ENCODE peak calls at places on chromosomes 1 and 21, in seven cellular contexts. One of them, this sample, is unnamed.

GRCh38 chr21:26042181-26042876 is 128.2 kb downstream of the APP start:
- DNase-seq in hepatocyte: no peak
- DNase-seq in stomach: no peak
- DNase-seq in CD8-positive, alpha-beta T cell: no peak
- DNase-seq in A549: no peak
- DNase-seq in psoas muscle: no peak
- DNase-seq in Peyer's patch: no peak
- DNase-seq in this sample: no peak

GRCh38 chr1:183879477-183879876 is 74.6 kb downstream of the RGL1 start:
- DNase-seq in hepatocyte: peak; percentile 37
- DNase-seq in CD8-positive, alpha-beta T cell: no peak
- DNase-seq in Peyer's patch: no peak
- DNase-seq in A549: no peak
- DNase-seq in psoas muscle: no peak
- DNase-seq in stomach: no peak
- DNase-seq in this sample: no peak

GRCh38 chr1:54808443-54809207 is 7.5 kb upstream of the TTC22 start:
- DNase-seq in hepatocyte: no peak
- DNase-seq in psoas muscle: no peak
- DNase-seq in A549: no peak
- DNase-seq in Peyer's patch: peak; percentile 10
- DNase-seq in stomach: peak; percentile 20
- DNase-seq in CD8-positive, alpha-beta T cell: no peak
- DNase-seq in this sample: no peak

GRCh38 chr1:2466270-2466665 is 9.8 kb upstream of the PLCH2 start:
- DNase-seq in Peyer's patch: no peak
- DNase-seq in stomach: no peak
- DNase-seq in psoas muscle: no peak
- DNase-seq in hepatocyte: no peak
- DNase-seq in A549: no peak
- DNase-seq in CD8-positive, alpha-beta T cell: no peak
- DNase-seq in this sample: no peak

GRCh38 chr1:111690306-111690617 is 48.9 kb downstream of the INKA2 start:
- DNase-seq in A549: no peak
- DNase-seq in Peyer's patch: no peak
- DNase-seq in CD8-positive, alpha-beta T cell: no peak
- DNase-seq in psoas muscle: no peak
- DNase-seq in stomach: peak; percentile 37
- DNase-seq in hepatocyte: peak; percentile 72
- DNase-seq in this sample: no peak

GRCh38 chr1:70071597-70071996 is 133.8 kb downstream of the LRRC40 start:
- DNase-seq in stomach: no peak
- DNase-seq in CD8-positive, alpha-beta T cell: no peak
- DNase-seq in A549: no peak
- DNase-seq in psoas muscle: no peak
- DNase-seq in Peyer's patch: no peak
- DNase-seq in hepatocyte: no peak
- DNase-seq in this sample: no peak

GRCh38 chr1:62906428-62906886 is 122.5 kb downstream of the ATG4C start:
- DNase-seq in CD8-positive, alpha-beta T cell: no peak
- DNase-seq in A549: peak; percentile 2
- DNase-seq in Peyer's patch: no peak
- DNase-seq in hepatocyte: peak; percentile 9
- DNase-seq in psoas muscle: no peak
- DNase-seq in stomach: no peak
- DNase-seq in this sample: no peak

GRCh38 chr1:35762204-35762603 is 7.6 kb downstream of the CLSPN start:
- DNase-seq in hepatocyte: no peak
- DNase-seq in CD8-positive, alpha-beta T cell: no peak
- DNase-seq in psoas muscle: no peak
- DNase-seq in stomach: no peak
- DNase-seq in Peyer's patch: no peak
- DNase-seq in A549: no peak
- DNase-seq in this sample: no peak

GRCh38 chr1:168373869-168374268 is 93.2 kb downstream of the TBX19 start:
- DNase-seq in CD8-positive, alpha-beta T cell: no peak
- DNase-seq in A549: no peak
- DNase-seq in Peyer's patch: no peak
- DNase-seq in hepatocyte: no peak
- DNase-seq in psoas muscle: no peak
- DNase-seq in stomach: no peak
- DNase-seq in this sample: no peak

GRCh38 chr1:55255901-55256300 is 40.7 kb upstream of the USP24 start:
- DNase-seq in Peyer's patch: no peak
- DNase-seq in hepatocyte: no peak
- DNase-seq in A549: no peak
- DNase-seq in stomach: no peak
- DNase-seq in psoas muscle: no peak
- DNase-seq in CD8-positive, alpha-beta T cell: no peak
- DNase-seq in this sample: no peak

GRCh38 chr21:32206631-32207030 is 72.2 kb downstream of the MIS18A start:
- DNase-seq in CD8-positive, alpha-beta T cell: no peak
- DNase-seq in hepatocyte: no peak
- DNase-seq in psoas muscle: no peak
- DNase-seq in Peyer's patch: no peak
- DNase-seq in A549: no peak
- DNase-seq in stomach: no peak
- DNase-seq in this sample: no peak

GRCh38 chr1:114454539-114454938 is 56.5 kb downstream of the TRIM33 start:
- DNase-seq in Peyer's patch: no peak
- DNase-seq in CD8-positive, alpha-beta T cell: no peak
- DNase-seq in hepatocyte: no peak
- DNase-seq in stomach: no peak
- DNase-seq in A549: no peak
- DNase-seq in psoas muscle: no peak
- DNase-seq in this sample: no peak

GRCh38 chr1:65904681-65905083 is 112.0 kb downstream of the PDE4B start:
- DNase-seq in stomach: no peak
- DNase-seq in hepatocyte: no peak
- DNase-seq in CD8-positive, alpha-beta T cell: no peak
- DNase-seq in psoas muscle: no peak
- DNase-seq in Peyer's patch: no peak
- DNase-seq in A549: no peak
- DNase-seq in this sample: no peak

GRCh38 chr21:44403106-44404020 is 49.9 kb downstream of the TRPM2 start:
- DNase-seq in psoas muscle: no peak
- DNase-seq in hepatocyte: no peak
- DNase-seq in CD8-positive, alpha-beta T cell: no peak
- DNase-seq in A549: no peak
- DNase-seq in stomach: no peak
- DNase-seq in Peyer's patch: no peak
- DNase-seq in this sample: no peak

GRCh38 chr1:60848583-60849188 is 233.7 kb upstream of the NFIA start:
- DNase-seq in CD8-positive, alpha-beta T cell: no peak
- DNase-seq in A549: no peak
- DNase-seq in stomach: no peak
- DNase-seq in hepatocyte: peak; percentile 43
- DNase-seq in psoas muscle: no peak
- DNase-seq in Peyer's patch: no peak
- DNase-seq in this sample: no peak

GRCh38 chr1:160004427-160004826 is 27.4 kb downstream of the PIGM start:
- DNase-seq in Peyer's patch: no peak
- DNase-seq in stomach: no peak
- DNase-seq in hepatocyte: peak; percentile 22
- DNase-seq in A549: no peak
- DNase-seq in psoas muscle: no peak
- DNase-seq in CD8-positive, alpha-beta T cell: no peak
- DNase-seq in this sample: no peak

GRCh38 chr1:69485616-69486015 is 82.1 kb upstream of the LRRC7 start:
- DNase-seq in Peyer's patch: no peak
- DNase-seq in stomach: no peak
- DNase-seq in A549: no peak
- DNase-seq in psoas muscle: no peak
- DNase-seq in CD8-positive, alpha-beta T cell: no peak
- DNase-seq in hepatocyte: no peak
- DNase-seq in this sample: no peak

GRCh38 chr1:163439506-163439905 is 117.8 kb downstream of the NUF2 start:
- DNase-seq in A549: no peak
- DNase-seq in hepatocyte: no peak
- DNase-seq in stomach: no peak
- DNase-seq in CD8-positive, alpha-beta T cell: no peak
- DNase-seq in psoas muscle: no peak
- DNase-seq in Peyer's patch: no peak
- DNase-seq in this sample: no peak

GRCh38 chr1:192580351-192580962 is 4.9 kb downstream of the RGS1 start:
- DNase-seq in psoas muscle: no peak
- DNase-seq in hepatocyte: peak; percentile 49
- DNase-seq in CD8-positive, alpha-beta T cell: no peak
- DNase-seq in stomach: no peak
- DNase-seq in A549: no peak
- DNase-seq in Peyer's patch: no peak
- DNase-seq in this sample: no peak

GRCh38 chr21:15943009-15943666 is 213.4 kb downstream of the USP25 start:
- DNase-seq in stomach: no peak
- DNase-seq in CD8-positive, alpha-beta T cell: no peak
- DNase-seq in psoas muscle: no peak
- DNase-seq in hepatocyte: no peak
- DNase-seq in Peyer's patch: no peak
- DNase-seq in A549: peak; percentile 3
- DNase-seq in this sample: no peak

GRCh38 chr1:119327066-119327435 is 41.5 kb upstream of the HAO2 start:
- DNase-seq in A549: no peak
- DNase-seq in hepatocyte: no peak
- DNase-seq in CD8-positive, alpha-beta T cell: no peak
- DNase-seq in psoas muscle: no peak
- DNase-seq in stomach: no peak
- DNase-seq in Peyer's patch: no peak
- DNase-seq in this sample: no peak

GRCh38 chr1:94743866-94744265 is 76.3 kb upstream of the SLC44A3 start:
- DNase-seq in CD8-positive, alpha-beta T cell: no peak
- DNase-seq in Peyer's patch: no peak
- DNase-seq in A549: no peak
- DNase-seq in stomach: no peak
- DNase-seq in psoas muscle: no peak
- DNase-seq in hepatocyte: peak; percentile 77
- DNase-seq in this sample: no peak

DNA sequence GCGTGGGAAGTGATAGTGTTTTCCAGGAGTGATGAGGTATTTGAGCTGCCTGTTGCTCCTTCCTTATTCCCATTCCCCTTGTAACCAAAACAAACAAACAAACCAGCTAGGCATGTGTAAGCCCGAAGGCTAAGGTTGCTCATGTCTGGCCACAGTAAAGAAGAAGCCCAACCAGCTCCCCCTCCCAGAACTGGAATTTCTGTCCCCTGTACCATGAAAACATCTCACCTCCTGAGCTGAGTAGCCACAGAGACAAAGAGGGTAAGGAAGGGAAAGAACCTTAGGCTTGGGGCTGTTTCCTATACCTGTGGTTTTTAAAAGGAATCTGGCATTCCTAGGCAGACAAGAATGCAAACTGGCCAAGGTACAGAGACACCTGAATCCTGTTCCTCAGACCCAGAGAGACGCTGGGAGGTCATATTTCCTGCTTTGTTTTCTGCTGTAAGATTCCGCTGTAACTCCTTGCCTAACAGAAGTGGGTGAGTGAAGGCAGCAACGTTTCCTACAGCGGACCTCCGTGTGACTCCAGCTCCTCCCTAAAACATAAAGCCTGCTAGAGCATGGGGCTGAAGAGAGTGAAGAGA is 41.7 kb upstream of the RAB4A start:
- DNase-seq in Peyer's patch: no peak
- DNase-seq in stomach: no peak
- DNase-seq in CD8-positive, alpha-beta T cell: no peak
- DNase-seq in psoas muscle: no peak
- DNase-seq in A549: peak; percentile 60
- DNase-seq in hepatocyte: peak; percentile 52
- DNase-seq in this sample: no peak
- H3K4me3 ChIP-seq in Peyer's patch: no peak overlapping the region
- H3K4me3 ChIP-seq in stomach: no peak overlapping the region
- H3K4me3 ChIP-seq in CD8-positive, alpha-beta T cell: no peak overlapping the region
- H3K4me3 ChIP-seq in psoas muscle: peak overlapping the region; percentile 43
- H3K4me3 ChIP-seq in A549: no peak overlapping the region
- H3K4me3 ChIP-seq in hepatocyte: no peak overlapping the region
- H3K4me3 ChIP-seq in this sample: no peak overlapping the region

GRCh38 chr1:152198982-152199381 is 25.0 kb downstream of the HRNR start:
- DNase-seq in A549: no peak
- DNase-seq in CD8-positive, alpha-beta T cell: no peak
- DNase-seq in Peyer's patch: no peak
- DNase-seq in hepatocyte: no peak
- DNase-seq in stomach: no peak
- DNase-seq in psoas muscle: no peak
- DNase-seq in this sample: no peak
- TF ChIP-seq CTCF in A549: no peak
- TF ChIP-seq CTCF in CD8-positive, alpha-beta T cell: no peak
- TF ChIP-seq CTCF in Peyer's patch: no peak
- TF ChIP-seq CTCF in hepatocyte: no peak
- TF ChIP-seq CTCF in stomach: no peak
- TF ChIP-seq CTCF in psoas muscle: no peak
- TF ChIP-seq CTCF in this sample: no peak

GRCh38 chr1:57421366-57421765 is 2.5 kb downstream of the DAB1 start:
- DNase-seq in stomach: no peak
- DNase-seq in CD8-positive, alpha-beta T cell: no peak
- DNase-seq in psoas muscle: no peak
- DNase-seq in A549: no peak
- DNase-seq in Peyer's patch: no peak
- DNase-seq in hepatocyte: no peak
- DNase-seq in this sample: no peak
- H3K4me3 ChIP-seq in stomach: no peak overlapping the region
- H3K4me3 ChIP-seq in CD8-positive, alpha-beta T cell: no peak overlapping the region
- H3K4me3 ChIP-seq in psoas muscle: no peak overlapping the region
- H3K4me3 ChIP-seq in A549: no peak overlapping the region
- H3K4me3 ChIP-seq in Peyer's patch: no peak overlapping the region
- H3K4me3 ChIP-seq in hepatocyte: no peak overlapping the region
- H3K4me3 ChIP-seq in this sample: no peak overlapping the region

GRCh38 chr1:219568728-219569127 is 44.2 kb downstream of the ZC3H11B start:
- DNase-seq in A549: no peak
- DNase-seq in stomach: no peak
- DNase-seq in hepatocyte: no peak
- DNase-seq in Peyer's patch: no peak
- DNase-seq in CD8-positive, alpha-beta T cell: no peak
- DNase-seq in psoas muscle: no peak
- DNase-seq in this sample: no peak

GRCh38 chr1:219563568-219563967 is 49.3 kb downstream of the ZC3H11B start:
- DNase-seq in hepatocyte: no peak
- DNase-seq in A549: no peak
- DNase-seq in stomach: no peak
- DNase-seq in psoas muscle: no peak
- DNase-seq in CD8-positive, alpha-beta T cell: no peak
- DNase-seq in Peyer's patch: no peak
- DNase-seq in this sample: no peak

GRCh38 chr1:219573158-219573557 is 39.7 kb downstream of the ZC3H11B start:
- DNase-seq in stomach: no peak
- DNase-seq in psoas muscle: no peak
- DNase-seq in Peyer's patch: no peak
- DNase-seq in CD8-positive, alpha-beta T cell: no peak
- DNase-seq in hepatocyte: no peak
- DNase-seq in A549: no peak
- DNase-seq in this sample: no peak

GRCh38 chr1:219564072-219564471 is 48.8 kb downstream of the ZC3H11B start:
- DNase-seq in psoas muscle: no peak
- DNase-seq in A549: no peak
- DNase-seq in Peyer's patch: no peak
- DNase-seq in hepatocyte: no peak
- DNase-seq in stomach: no peak
- DNase-seq in CD8-positive, alpha-beta T cell: no peak
- DNase-seq in this sample: no peak

GRCh38 chr1:219567341-219567947 is 45.5 kb downstream of the ZC3H11B start:
- DNase-seq in Peyer's patch: no peak
- DNase-seq in hepatocyte: peak; percentile 51
- DNase-seq in CD8-positive, alpha-beta T cell: no peak
- DNase-seq in A549: no peak
- DNase-seq in psoas muscle: no peak
- DNase-seq in stomach: no peak
- DNase-seq in this sample: peak; percentile 29
- TF ChIP-seq CTCF in Peyer's patch: peak; percentile 35
- TF ChIP-seq CTCF in hepatocyte: peak; percentile 77
- TF ChIP-seq CTCF in CD8-positive, alpha-beta T cell: no peak
- TF ChIP-seq CTCF in A549: peak; percentile 88
- TF ChIP-seq CTCF in psoas muscle: peak; percentile 40
- TF ChIP-seq CTCF in stomach: no peak
- TF ChIP-seq CTCF in this sample: peak; percentile 59

GRCh38 chr1:162144853-162145252 is 75.4 kb downstream of the NOS1AP start:
- DNase-seq in stomach: no peak
- DNase-seq in CD8-positive, alpha-beta T cell: no peak
- DNase-seq in A549: no peak
- DNase-seq in Peyer's patch: no peak
- DNase-seq in hepatocyte: no peak
- DNase-seq in psoas muscle: no peak
- DNase-seq in this sample: no peak
- H3K4me3 ChIP-seq in stomach: no peak overlapping the region
- H3K4me3 ChIP-seq in CD8-positive, alpha-beta T cell: no peak overlapping the region
- H3K4me3 ChIP-seq in A549: no peak overlapping the region
- H3K4me3 ChIP-seq in Peyer's patch: no peak overlapping the region
- H3K4me3 ChIP-seq in hepatocyte: no peak overlapping the region
- H3K4me3 ChIP-seq in psoas muscle: no peak overlapping the region
- H3K4me3 ChIP-seq in this sample: no peak overlapping the region

This sample was measured in GM12864.